ENCODE peak calls at places on chromosomes 1 and 21, in five cellular contexts. S is germinal center; E is stimulated activated CD8-positive, alpha-beta memory T cell treated with anti-CD3 and anti-CD28 coated beads, Interleukin-4, amount 100 ng/mL, for 48 hours; P is BJ; Y is activated CD4-positive, alpha-beta T cell treated with anti-CD3 and anti-CD28 coated beads, Interleukin-2, amount 10 ng/mL, durations not matched to agents 7 days and 5 days. W is an unnamed sample.

GRCh38 chr1:222090103-222090502 is 348.2 kb upstream of the DUSP10 start:
- DNase-seq in S (no peak), E (no peak), P (peak), Y (no peak), W (no peak)

GRCh38 chr1:167714851-167715652 is 6.7 kb upstream of the MPZL1 start:
- DNase-seq in S (peak), E (peak), P (peak), Y (peak), W (peak)

GRCh38 chr21:18460979-18461378 is 57.4 kb upstream of the TMPRSS15 start:
- DNase-seq in S (no peak), E (no peak), P (no peak), Y (no peak), W (no peak)

GRCh38 chr1:53680868-53681267 is 58.1 kb downstream of the GLIS1 start:
- DNase-seq in S (no peak), E (no peak), P (no peak), Y (no peak), W (no peak)

GRCh38 chr1:9835758-9836631 is 12.2 kb upstream of the CLSTN1 start:
- DNase-seq in S (no peak), E (no peak), P (no peak), Y (no peak), W (no peak)

GRCh38 chr1:244077473-244078220 is 26.6 kb downstream of the ZBTB18 start:
- DNase-seq in S (no peak), E (no peak), P (no peak), Y (no peak), W (peak)

GRCh38 chr1:112697781-112698201 is 9.1 kb downstream of the RHOC start:
- DNase-seq in S (no peak), E (no peak), P (no peak), Y (no peak), W (peak)

GRCh38 chr1:179575497-179576314 is at the start of gene NPHS2:
- DNase-seq in S (no peak), E (no peak), P (no peak), Y (no peak), W (no peak)

GRCh38 chr1:165679282-165680036 is 18.9 kb downstream of the ALDH9A1 start:
- DNase-seq in S (no peak), E (no peak), P (no peak), Y (no peak), W (no peak)

GRCh38 chr1:84020151-84020550 is 21.2 kb upstream of the TTLL7 start:
- DNase-seq in S (no peak), E (no peak), P (no peak), Y (no peak), W (no peak)

GRCh38 chr1:41633764-41634163 is 149.3 kb upstream of the EDN2 start:
- DNase-seq in S (no peak), E (no peak), P (no peak), Y (no peak), W (no peak)

GRCh38 chr21:41065539-41065938 is 102.4 kb upstream of the BACE2 start:
- DNase-seq in S (no peak), E (no peak), P (peak), Y (no peak), W (no peak)

GRCh38 chr1:182715531-182715930 is 31.1 kb upstream of the RGS8 start:
- DNase-seq in S (no peak), E (no peak), P (no peak), Y (no peak), W (no peak)

GRCh38 chr1:40409467-40409866 is 35.9 kb downstream of the SMAP2 start:
- DNase-seq in S (no peak), E (no peak), P (no peak), Y (no peak), W (no peak)

GRCh38 chr1:229133151-229133550 is 137.8 kb upstream of the RAB4A start:
- DNase-seq in S (no peak), E (no peak), P (no peak), Y (no peak), W (no peak)

GRCh38 chr1:154578058-154578418 is 10.5 kb downstream of the CHRNB2 start:
- DNase-seq in S (no peak), E (no peak), P (no peak), Y (no peak), W (no peak)

GRCh38 chr1:109823543-109824348 is 60.0 kb upstream of the EPS8L3 start:
- DNase-seq in S (no peak), E (no peak), P (no peak), Y (no peak), W (peak)

GRCh38 chr1:41487729-41488598 is 3.5 kb upstream of the EDN2 start:
- DNase-seq in S (no peak), E (no peak), P (no peak), Y (no peak), W (no peak)

GRCh38 chr1:11838349-11839272 is 9.0 kb downstream of the NPPA start:
- DNase-seq in S (peak), E (peak), P (no peak), Y (peak), W (peak)

W was measured in spleen.